ENCODE peak calls at places on chromosomes 13 and 19, in five cellular contexts. W is NCI-H1436; A is stimulated activated CD4-positive, alpha-beta T cell treated with anti-CD3 and anti-CD28 coated beads, Interleukin-2, amount 100 ng/mL, for 48 hours; B is AG04450; T is activated naive CD8-positive, alpha-beta T cell treated with anti-CD3 and anti-CD28 coated beads, Interleukin-2, amount 10 ng/mL, durations not matched to agents 7 days and 5 days. G is an unnamed sample.

GRCh38 chr19:57317503-57317902 is 2.8 kb upstream of the ZNF543 start:
- DNase-seq in W (no peak), A (no peak), B (no peak), T (no peak), G (no peak)

GRCh38 chr19:5832527-5833216 is 6.8 kb downstream of the FUT6 start:
- DNase-seq in W (no peak), A (no peak), B (no peak), T (no peak), G (no peak)

GRCh38 chr19:35533822-35534521 is 716 bp downstream of the GAPDHS start:
- DNase-seq in W (no peak), A (no peak), B (no peak), T (peak; percentile 77), G (no peak)

GRCh38 chr19:17091758-17092333 is 16.3 kb downstream of the MYO9B start:
- DNase-seq in W (no peak), A (no peak), B (no peak), T (peak; percentile 61), G (peak; percentile 91)

GRCh38 chr13:112446347-112446861 is 70.2 kb downstream of the SPACA7 start:
- DNase-seq in W (no peak), A (no peak), B (no peak), T (no peak), G (peak; percentile 34)

GRCh38 chr19:38425810-38426466 is at the start of gene RASGRP4:
- DNase-seq in W (no peak), A (peak; percentile 37), B (no peak), T (peak; percentile 53), G (peak; percentile 82)

GRCh38 chr13:60759499-60759898 is 362.5 kb downstream of the TDRD3 start:
- DNase-seq in W (no peak), A (no peak), B (no peak), T (no peak), G (no peak)

GRCh38 chr19:55544776-55545439 is 435 bp downstream of the SBK3 start:
- DNase-seq in W (no peak), A (no peak), B (no peak), T (no peak), G (no peak)

GRCh38 chr19:1651548-1652394 is 644 bp downstream of the TCF3 start:
- DNase-seq in W (no peak), A (no peak), B (no peak), T (peak; percentile 74), G (no peak)

GRCh38 chr13:20475927-20476691 is 49.5 kb downstream of the CRYL1 start:
- DNase-seq in W (no peak), A (peak; percentile 41), B (no peak), T (peak; percentile 69), G (no peak)

GRCh38 chr13:82634946-82635345 is 1247.3 kb downstream of the SLITRK1 start:
- DNase-seq in W (no peak), A (no peak), B (no peak), T (no peak), G (no peak)

GRCh38 chr13:20177049-20177831 is 15.5 kb downstream of the GJB2 start:
- DNase-seq in W (no peak), A (no peak), B (no peak), T (no peak), G (no peak)

GRCh38 chr13:76621726-76622125 is 264.5 kb downstream of the KCTD12 start:
- DNase-seq in W (no peak), A (no peak), B (no peak), T (no peak), G (no peak)

GRCh38 chr13:109331898-109332297 is 454.5 kb downstream of the IRS2 start:
- DNase-seq in W (peak; percentile 76), A (no peak), B (no peak), T (no peak), G (no peak)

GRCh38 chr19:18227781-18228271 is 1.6 kb upstream of the PDE4C start:
- DNase-seq in W (no peak), A (no peak), B (no peak), T (no peak), G (no peak)

GRCh38 chr13:112521073-112521685 is 66.8 kb downstream of the TUBGCP3 start:
- DNase-seq in W (no peak), A (no peak), B (no peak), T (no peak), G (no peak)

GRCh38 chr13:86856996-86857395 is 814.2 kb upstream of the SLITRK5 start:
- DNase-seq in W (no peak), A (no peak), B (peak; percentile 13), T (no peak), G (no peak)

GRCh38 chr13:38821753-38822551 is 135.1 kb downstream of the FREM2 start:
- DNase-seq in W (no peak), A (no peak), B (no peak), T (no peak), G (no peak)

GRCh38 chr13:89982406-89983085 is 1364.9 kb upstream of the MIR17HG start:
- DNase-seq in W (no peak), A (no peak), B (no peak), T (no peak), G (no peak)

GRCh38 chr13:50969691-50970090 is 60.1 kb downstream of the RNASEH2B start:
- DNase-seq in W (no peak), A (no peak), B (no peak), T (no peak), G (no peak)

GRCh38 chr13:36294061-36294460 is 3.6 kb downstream of the CCDC169 start:
- DNase-seq in W (no peak), A (no peak), B (no peak), T (no peak), G (no peak)

GRCh38 chr19:33396701-33397535 is 23.4 kb downstream of the CEBPG start:
- DNase-seq in W (no peak), A (no peak), B (no peak), T (peak; percentile 21), G (peak; percentile 69)

GRCh38 chr13:109785892-109786450 is 412 bp downstream of the IRS2 start:
- DNase-seq in W (no peak), A (no peak), B (no peak), T (no peak), G (no peak)

GRCh38 chr13:36685912-36686311 is 12.1 kb downstream of the SERTM1 start:
- DNase-seq in W (no peak), A (no peak), B (no peak), T (no peak), G (no peak)

GRCh38 chr13:37412271-37412683 is 186.3 kb downstream of the POSTN start:
- DNase-seq in W (no peak), A (no peak), B (peak; percentile 23), T (no peak), G (no peak)

GRCh38 chr19:1864480-1865171 is 1.2 kb upstream of the KLF16 start:
- DNase-seq in W (peak; percentile 30), A (no peak), B (no peak), T (peak; percentile 80), G (peak; percentile 91)

GRCh38 chr13:44719857-44720671 is 143.9 kb upstream of the TSC22D1 start:
- DNase-seq in W (no peak), A (no peak), B (peak; percentile 30), T (no peak), G (no peak)

GRCh38 chr13:78589206-78589605 is 14.1 kb downstream of the POU4F1 start:
- DNase-seq in W (no peak), A (no peak), B (no peak), T (peak; percentile 44), G (no peak)

G was measured in posterior vena cava.